ENCODE peak calls at places on chromosomes 11 and 22, in five cellular contexts. One of them, this sample, is unnamed.

GRCh38 chr11:22256876-22257275 is 64.0 kb downstream of the ANO5 start:
- DNase-seq in K562: no peak
- DNase-seq in HepG2: no peak
- DNase-seq in GM12878: no peak
- DNase-seq in GM23338: no peak
- DNase-seq in this sample: no peak

GRCh38 chr11:112085822-112086421 is 634 bp downstream of the TIMM8B start:
- DNase-seq in K562: peak; percentile 35
- DNase-seq in HepG2: no peak
- DNase-seq in GM12878: no peak
- DNase-seq in GM23338: peak; percentile 43
- DNase-seq in this sample: no peak

GRCh38 chr11:106381895-106382294 is 304.4 kb downstream of the AASDHPPT start:
- DNase-seq in K562: no peak
- DNase-seq in HepG2: no peak
- DNase-seq in GM12878: no peak
- DNase-seq in GM23338: peak; percentile 53
- DNase-seq in this sample: no peak

GRCh38 chr11:56783448-56784041 is 35.0 kb upstream of the OR9G4 start:
- DNase-seq in K562: peak; percentile 13
- DNase-seq in HepG2: peak; percentile 49
- DNase-seq in GM12878: no peak
- DNase-seq in GM23338: peak; percentile 90
- DNase-seq in this sample: peak; percentile 52

GRCh38 chr11:57941875-57942274 is 81.8 kb upstream of the OR9Q1 start:
- DNase-seq in K562: no peak
- DNase-seq in HepG2: no peak
- DNase-seq in GM12878: no peak
- DNase-seq in GM23338: no peak
- DNase-seq in this sample: no peak

GRCh38 chr11:71556018-71556417 is 7.8 kb downstream of the KRTAP5-9 start:
- DNase-seq in K562: no peak
- DNase-seq in HepG2: no peak
- DNase-seq in GM12878: no peak
- DNase-seq in GM23338: no peak
- DNase-seq in this sample: no peak

GRCh38 chr22:44807232-44807631 is 54.9 kb downstream of the ARHGAP8 start:
- DNase-seq in K562: no peak
- DNase-seq in HepG2: no peak
- DNase-seq in GM12878: no peak
- DNase-seq in GM23338: peak; percentile 72
- DNase-seq in this sample: no peak

GRCh38 chr11:75347781-75348613 is 3.5 kb downstream of the ARRB1 start:
- DNase-seq in K562: no peak
- DNase-seq in HepG2: peak; percentile 64
- DNase-seq in GM12878: no peak
- DNase-seq in GM23338: no peak
- DNase-seq in this sample: no peak

GRCh38 chr11:12392672-12393071 is 15.3 kb downstream of the PARVA start:
- DNase-seq in K562: no peak
- DNase-seq in HepG2: no peak
- DNase-seq in GM12878: no peak
- DNase-seq in GM23338: no peak
- DNase-seq in this sample: no peak

GRCh38 chr11:106642331-106642730 is 375.9 kb downstream of the GUCY1A2 start:
- DNase-seq in K562: no peak
- DNase-seq in HepG2: no peak
- DNase-seq in GM12878: no peak
- DNase-seq in GM23338: no peak
- DNase-seq in this sample: no peak

GRCh38 chr11:15653191-15653590 is 538.5 kb downstream of the INSC start:
- DNase-seq in K562: no peak
- DNase-seq in HepG2: no peak
- DNase-seq in GM12878: no peak
- DNase-seq in GM23338: no peak
- DNase-seq in this sample: no peak

GRCh38 chr11:65593518-65594414 is 1.8 kb downstream of the KCNK7 start:
- DNase-seq in K562: peak; percentile 46
- DNase-seq in HepG2: no peak
- DNase-seq in GM12878: no peak
- DNase-seq in GM23338: peak; percentile 83
- DNase-seq in this sample: no peak

GRCh38 chr11:35529971-35530495 is 4.6 kb upstream of the PAMR1 start:
- DNase-seq in K562: no peak
- DNase-seq in HepG2: no peak
- DNase-seq in GM12878: no peak
- DNase-seq in GM23338: no peak
- DNase-seq in this sample: no peak

GRCh38 chr11:95913830-95914229 is 10.1 kb downstream of the MTMR2 start:
- DNase-seq in K562: no peak
- DNase-seq in HepG2: no peak
- DNase-seq in GM12878: no peak
- DNase-seq in GM23338: no peak
- DNase-seq in this sample: no peak

GRCh38 chr11:122920579-122920978 is 38.0 kb downstream of the JHY start:
- DNase-seq in K562: no peak
- DNase-seq in HepG2: no peak
- DNase-seq in GM12878: no peak
- DNase-seq in GM23338: peak; percentile 63
- DNase-seq in this sample: no peak

GRCh38 chr22:29260031-29260560 is 7.7 kb downstream of the RHBDD3 start:
- DNase-seq in K562: no peak
- DNase-seq in HepG2: no peak
- DNase-seq in GM12878: no peak
- DNase-seq in GM23338: no peak
- DNase-seq in this sample: no peak

GRCh38 chr11:45725121-45725520 is 59.7 kb upstream of the CHST1 start:
- DNase-seq in K562: no peak
- DNase-seq in HepG2: no peak
- DNase-seq in GM12878: no peak
- DNase-seq in GM23338: no peak
- DNase-seq in this sample: no peak

DNA sequence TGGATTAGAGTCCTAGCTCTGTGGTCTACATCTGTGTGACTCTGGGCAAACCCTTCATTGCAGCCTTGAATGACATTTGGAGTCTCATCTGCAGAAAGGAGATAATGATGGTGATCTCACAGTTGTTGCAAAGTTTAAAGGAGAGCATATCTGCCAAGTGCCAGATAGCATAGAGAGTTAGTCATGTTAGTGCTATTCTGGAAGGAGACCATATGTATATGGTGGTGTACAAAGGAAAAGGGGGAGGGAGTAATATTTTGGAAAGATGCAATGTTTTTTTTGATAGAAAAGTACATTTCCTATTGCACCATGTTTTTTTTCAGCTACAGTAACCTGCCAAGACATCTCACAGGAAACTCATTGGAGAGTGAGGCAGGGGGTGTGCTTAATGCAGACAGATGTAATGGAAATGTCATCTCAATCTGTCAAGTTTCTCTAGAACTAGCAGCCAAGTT is 92.0 kb upstream of the NARS2 start:
- DNase-seq in K562: peak; percentile 25
- DNase-seq in HepG2: no peak
- DNase-seq in GM12878: no peak
- DNase-seq in GM23338: no peak
- DNase-seq in this sample: no peak
- TF ChIP-seq REST in K562: no peak
- TF ChIP-seq REST in HepG2: no peak
- TF ChIP-seq REST in GM12878: no peak
- TF ChIP-seq REST in GM23338: no peak
- TF ChIP-seq REST in this sample: no peak

GRCh38 chr11:117986981-117987495 is 844 bp downstream of the IL10RA start:
- DNase-seq in K562: no peak
- DNase-seq in HepG2: no peak
- DNase-seq in GM12878: peak; percentile 92
- DNase-seq in GM23338: no peak
- DNase-seq in this sample: no peak

GRCh38 chr11:117984471-117984870 is 1.7 kb upstream of the IL10RA start:
- DNase-seq in K562: no peak
- DNase-seq in HepG2: no peak
- DNase-seq in GM12878: no peak
- DNase-seq in GM23338: no peak
- DNase-seq in this sample: no peak

GRCh38 chr11:117989351-117990102 is 3.3 kb downstream of the IL10RA start:
- DNase-seq in K562: no peak
- DNase-seq in HepG2: no peak
- DNase-seq in GM12878: no peak
- DNase-seq in GM23338: no peak
- DNase-seq in this sample: no peak

GRCh38 chr11:117983163-117983475 is 3.1 kb upstream of the IL10RA start:
- DNase-seq in K562: no peak
- DNase-seq in HepG2: no peak
- DNase-seq in GM12878: no peak
- DNase-seq in GM23338: no peak
- DNase-seq in this sample: no peak

GRCh38 chr11:117985953-117986887 is at the start of gene IL10RA:
- DNase-seq in K562: peak; percentile 97
- DNase-seq in HepG2: peak; percentile 8
- DNase-seq in GM12878: no peak
- DNase-seq in GM23338: peak; percentile 91
- DNase-seq in this sample: peak; percentile 39
- TF ChIP-seq EZH2 in K562: no peak
- TF ChIP-seq EZH2 in HepG2: peak; percentile 25
- TF ChIP-seq EZH2 in GM12878: no peak
- TF ChIP-seq EZH2 in GM23338: no peak
- TF ChIP-seq EZH2 in this sample: no peak

GRCh38 chr11:1844221-1845094 is 5.7 kb downstream of the TNNI2 start:
- DNase-seq in K562: peak; percentile 87
- DNase-seq in HepG2: no peak
- DNase-seq in GM12878: no peak
- DNase-seq in GM23338: no peak
- DNase-seq in this sample: no peak
- TF ChIP-seq REST in K562: no peak
- TF ChIP-seq REST in HepG2: no peak
- TF ChIP-seq REST in GM12878: no peak
- TF ChIP-seq REST in GM23338: no peak
- TF ChIP-seq REST in this sample: no peak

DNA sequence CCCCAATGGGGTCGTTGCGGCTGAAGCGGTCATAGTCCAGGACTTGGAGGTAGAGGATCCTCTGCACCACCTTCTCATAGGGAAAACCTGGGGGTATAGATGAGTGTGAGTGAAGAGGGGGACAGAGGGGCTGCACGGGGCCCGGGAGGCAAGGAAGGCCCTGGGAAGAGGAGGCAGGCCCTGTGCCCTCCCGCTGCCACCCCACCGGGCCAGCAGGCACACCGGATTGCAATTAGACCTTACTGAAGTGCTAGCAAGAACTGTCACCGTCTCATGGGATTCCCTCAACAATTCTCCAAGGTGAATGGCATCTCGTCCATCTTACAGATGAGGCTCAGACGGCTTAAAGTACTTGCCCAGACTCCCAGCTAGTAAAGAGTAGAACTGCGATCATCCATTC is 15.9 kb downstream of the LRRC10B start:
- DNase-seq in K562: no peak
- DNase-seq in HepG2: no peak
- DNase-seq in GM12878: no peak
- DNase-seq in GM23338: no peak
- DNase-seq in this sample: no peak
- TF ChIP-seq EZH2 in K562: no peak
- TF ChIP-seq EZH2 in HepG2: no peak
- TF ChIP-seq EZH2 in GM12878: no peak
- TF ChIP-seq EZH2 in GM23338: no peak
- TF ChIP-seq EZH2 in this sample: no peak

GRCh38 chr22:18952022-18952421 is 15.9 kb upstream of the PRODH start:
- DNase-seq in K562: no peak
- DNase-seq in HepG2: no peak
- DNase-seq in GM12878: no peak
- DNase-seq in GM23338: no peak
- DNase-seq in this sample: no peak

GRCh38 chr22:18950141-18950540 is 14.0 kb upstream of the PRODH start:
- DNase-seq in K562: no peak
- DNase-seq in HepG2: no peak
- DNase-seq in GM12878: no peak
- DNase-seq in GM23338: no peak
- DNase-seq in this sample: no peak

GRCh38 chr22:18947905-18948304 is 11.8 kb upstream of the PRODH start:
- DNase-seq in K562: no peak
- DNase-seq in HepG2: no peak
- DNase-seq in GM12878: no peak
- DNase-seq in GM23338: no peak
- DNase-seq in this sample: no peak
- TF ChIP-seq REST in K562: no peak
- TF ChIP-seq REST in HepG2: no peak
- TF ChIP-seq REST in GM12878: no peak
- TF ChIP-seq REST in GM23338: no peak
- TF ChIP-seq REST in this sample: no peak

DNA sequence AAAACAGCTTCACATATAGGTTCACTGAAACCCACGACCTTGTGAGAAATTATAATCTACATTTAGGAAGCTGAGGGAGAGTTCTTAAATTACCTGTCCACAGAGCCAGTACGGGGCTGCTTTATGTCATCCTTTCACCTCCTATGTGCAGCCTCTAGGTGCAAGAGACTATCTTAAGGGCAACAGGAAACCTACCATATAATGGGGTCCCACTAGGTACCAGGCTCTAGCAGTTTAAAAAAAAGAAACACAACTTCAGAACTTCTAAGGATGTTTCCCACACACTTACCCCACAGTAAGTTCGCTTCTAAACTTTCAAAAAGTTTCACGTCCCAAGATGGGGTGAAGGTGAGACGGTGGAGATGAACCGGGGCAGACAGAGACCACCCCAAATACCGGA is 573 bp downstream of the STK33 start:
- DNase-seq in K562: no peak
- DNase-seq in HepG2: no peak
- DNase-seq in GM12878: no peak
- DNase-seq in GM23338: peak; percentile 24
- DNase-seq in this sample: no peak
- TF ChIP-seq EZH2 in K562: no peak
- TF ChIP-seq EZH2 in HepG2: no peak
- TF ChIP-seq EZH2 in GM12878: no peak
- TF ChIP-seq EZH2 in GM23338: no peak
- TF ChIP-seq EZH2 in this sample: no peak

DNA sequence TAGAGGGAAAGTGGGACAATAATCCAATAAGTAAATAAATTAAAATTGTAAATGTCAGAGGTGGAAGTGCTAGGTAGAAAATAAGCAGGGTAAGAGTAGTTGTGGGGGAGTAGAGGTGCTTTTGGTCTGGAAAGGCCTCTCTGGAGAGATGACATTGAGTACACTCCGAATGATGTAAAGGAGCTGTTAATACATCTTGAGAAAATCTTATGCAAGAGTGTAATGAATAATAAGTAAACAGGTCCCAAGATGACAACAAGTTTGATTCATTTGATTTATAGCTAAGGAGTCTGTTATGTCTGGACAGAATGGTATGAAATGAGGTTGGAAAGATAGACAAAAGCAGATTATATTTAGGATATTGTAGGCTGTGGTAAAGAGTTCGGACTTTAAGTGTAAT is 87.5 kb downstream of the TMEM135 start:
- DNase-seq in K562: no peak
- DNase-seq in HepG2: no peak
- DNase-seq in GM12878: no peak
- DNase-seq in GM23338: no peak
- DNase-seq in this sample: no peak
- TF ChIP-seq REST in K562: no peak
- TF ChIP-seq REST in HepG2: no peak
- TF ChIP-seq REST in GM12878: no peak
- TF ChIP-seq REST in GM23338: no peak
- TF ChIP-seq REST in this sample: no peak

GRCh38 chr22:50101870-50102565 is 12.2 kb downstream of the MOV10L1 start:
- DNase-seq in K562: no peak
- DNase-seq in HepG2: no peak
- DNase-seq in GM12878: no peak
- DNase-seq in GM23338: no peak
- DNase-seq in this sample: no peak
- TF ChIP-seq EZH2 in K562: no peak
- TF ChIP-seq EZH2 in HepG2: no peak
- TF ChIP-seq EZH2 in GM12878: no peak
- TF ChIP-seq EZH2 in GM23338: no peak
- TF ChIP-seq EZH2 in this sample: no peak